ENCODE peak calls at places on chromosomes 12 and 14, in six cellular contexts. W is effector memory CD4-positive, alpha-beta T cell; K is fibroblast of lung; T is SK-N-SH; J is body of pancreas; P is IMR-90. V is an unnamed sample. For H3K27me3, the result is how much of the 10 kb centered on the place peaks cover.

GRCh38 chr12:53152390-53152789 is 28.1 kb upstream of the ZNF740 start:
- DNase-seq in W (no peak), K (no peak), T (no peak), J (no peak), P (no peak), V (peak)

GRCh38 chr14:60819575-60819974 is 85.0 kb downstream of the MNAT1 start:
- DNase-seq in W (no peak), K (no peak), T (no peak), J (no peak), P (no peak), V (no peak)

GRCh38 chr12:69027411-69027811 is 94.4 kb upstream of the CPM start:
- DNase-seq in W (no peak), K (peak), T (no peak), J (no peak), P (peak), V (no peak)

GRCh38 chr14:74506408-74506807 is 12.8 kb downstream of the ISCA2 start:
- DNase-seq in W (no peak), K (no peak), T (no peak), J (no peak), P (no peak), V (no peak)

GRCh38 chr12:92030618-92031017 is 115.0 kb downstream of the BTG1 start:
- DNase-seq in W (peak), K (peak), T (no peak), J (peak), P (peak), V (no peak)

GRCh38 chr14:65472189-65472588 is 59.7 kb downstream of the FUT8 start:
- DNase-seq in W (no peak), K (no peak), T (no peak), J (no peak), P (no peak), V (no peak)

GRCh38 chr12:95721320-95721719 is 69.2 kb downstream of the NTN4 start:
- DNase-seq in W (no peak), K (peak), T (no peak), J (no peak), P (peak), V (no peak)

GRCh38 chr12:52873832-52874572 is 25.2 kb upstream of the KRT78 start:
- DNase-seq in W (peak), K (peak), T (peak), J (peak), P (peak), V (peak)

GRCh38 chr12:93889516-93890202 is 212.5 kb downstream of the CRADD start:
- DNase-seq in W (no peak), K (peak), T (no peak), J (no peak), P (peak), V (no peak)

GRCh38 chr14:89013098-89013504 is 188.7 kb downstream of the TTC8 start:
- DNase-seq in W (no peak), K (peak), T (no peak), J (peak), P (peak), V (no peak)

GRCh38 chr12:63985456-63985855 is 141.0 kb downstream of the SRGAP1 start:
- DNase-seq in W (no peak), K (no peak), T (no peak), J (no peak), P (no peak), V (peak)

GRCh38 chr12:98656289-98657101 is 11.4 kb downstream of the APAF1 start:
- DNase-seq in W (no peak), K (no peak), T (no peak), J (no peak), P (no peak), V (peak)
- H3K27me3 ChIP-seq in W (under half), K (under half), T (under half), J (under half), P (under half), V (under half)

GRCh38 chr12:1529862-1530591 is 64.4 kb downstream of the FBXL14 start:
- DNase-seq in W (no peak), K (no peak), T (peak), J (no peak), P (no peak), V (peak)
- H3K27me3 ChIP-seq in W (under half), K (under half), T (under half), J (under half), P (under half), V (under half)

GRCh38 chr14:36656769-36657408 is 4.8 kb upstream of the PAX9 start:
- DNase-seq in W (no peak), K (peak), T (no peak), J (no peak), P (no peak), V (peak)
- H3K27me3 ChIP-seq in W (half or more), K (half or more), T (half or more), J (half or more), P (half or more), V (half or more)

DNA sequence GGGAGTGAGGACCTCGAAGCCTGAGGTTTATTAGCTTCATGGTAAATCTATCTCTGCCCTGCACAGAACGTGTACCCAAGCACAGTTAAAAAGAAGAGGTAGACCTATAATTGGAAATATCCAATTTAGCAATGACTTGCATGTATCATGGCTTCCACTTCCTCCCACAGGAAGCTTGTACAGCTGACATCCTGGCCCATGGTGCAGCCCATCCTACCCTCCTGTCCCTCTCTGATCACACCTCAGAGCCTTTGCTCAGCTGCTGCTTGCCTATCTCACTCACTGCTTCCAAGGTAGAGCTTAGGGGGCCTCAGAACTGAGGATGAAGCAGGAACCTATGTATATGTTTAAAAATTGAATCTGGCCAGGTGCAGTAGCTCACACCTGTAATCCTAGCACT is 4.3 kb upstream of the BCDIN3D start:
- DNase-seq in W (no peak), K (no peak), T (no peak), J (no peak), P (no peak), V (no peak)
- H3K27me3 ChIP-seq in W (under half), K (under half), T (under half), J (under half), P (under half), V (under half)

GRCh38 chr14:99129998-99130397 is 142.0 kb downstream of the BCL11B start:
- DNase-seq in W (no peak), K (no peak), T (no peak), J (no peak), P (no peak), V (no peak)

GRCh38 chr14:99132821-99133562 is 139.0 kb downstream of the BCL11B start:
- DNase-seq in W (no peak), K (no peak), T (no peak), J (no peak), P (no peak), V (no peak)

GRCh38 chr14:99129211-99129696 is 142.7 kb downstream of the BCL11B start:
- DNase-seq in W (no peak), K (no peak), T (no peak), J (no peak), P (no peak), V (no peak)

GRCh38 chr14:99133563-99134332 is 138.2 kb downstream of the BCL11B start:
- DNase-seq in W (no peak), K (no peak), T (peak), J (no peak), P (no peak), V (peak)

DNA sequence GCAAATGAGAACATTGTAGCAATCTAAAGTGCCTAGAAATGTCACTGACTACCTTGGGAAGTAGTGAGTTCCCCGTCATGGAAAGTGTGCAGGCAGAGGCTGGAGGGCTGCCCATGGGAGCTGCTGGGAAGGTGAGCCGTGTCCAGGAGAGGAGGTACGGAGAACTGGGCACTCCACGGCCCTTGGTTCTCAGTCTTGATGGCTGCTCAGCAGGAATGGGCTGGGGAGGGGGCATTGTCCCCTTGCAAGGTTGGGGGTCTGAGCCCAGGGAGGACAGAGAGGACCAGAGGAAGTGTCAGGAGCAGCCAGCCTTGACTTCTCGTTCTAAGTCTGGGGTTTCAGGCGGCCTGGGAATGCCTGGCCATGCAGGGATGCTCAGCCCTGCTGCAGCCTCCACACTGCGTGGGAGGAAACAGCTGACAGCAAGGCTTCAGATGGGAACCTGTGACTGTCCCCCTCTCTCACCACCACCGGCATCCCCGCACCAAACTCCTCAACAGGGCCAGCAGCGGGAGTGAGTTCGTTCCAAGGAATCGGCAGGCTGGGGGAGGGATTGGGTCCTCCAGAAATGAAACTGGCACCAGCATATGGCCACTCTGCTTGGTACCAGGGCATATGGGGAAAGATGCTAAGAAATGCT is 140.2 kb downstream of the BCL11B start:
- DNase-seq in W (no peak), K (no peak), T (no peak), J (no peak), P (no peak), V (no peak)
- H3K27me3 ChIP-seq in W (under half), K (under half), T (half or more), J (under half), P (under half), V (under half)

V was measured in osteoblast.